ENCODE peak calls at places on chromosomes 13 and 19, in eight cellular contexts. Q, N, I, V, X, S, P and Y are unnamed samples.

GRCh38 chr13:99062593-99062992 is 84.7 kb upstream of the DOCK9 start:
- DNase-seq in V (peak), Q (no peak), I (no peak), P (peak), X (no peak), S (no peak), N (peak), Y (no peak)

GRCh38 chr13:46748300-46748699 is 48.7 kb downstream of the ESD start:
- DNase-seq in X (no peak), N (no peak), Q (no peak), P (no peak), V (no peak), S (no peak), I (no peak), Y (no peak)

GRCh38 chr19:35612559-35613321 is at the start of gene HAUS5:
- DNase-seq in S (peak), X (peak), I (peak), Q (peak), P (peak), V (peak), N (peak), Y (peak)

GRCh38 chr13:81639984-81640582 is 1299.2 kb upstream of the SPRY2 start:
- DNase-seq in N (no peak), S (no peak), X (no peak), P (no peak), V (no peak), Q (no peak), I (peak), Y (no peak)

GRCh38 chr19:56668676-56669075 is 2.9 kb downstream of the ZNF835 start:
- DNase-seq in S (no peak), V (no peak), N (no peak), X (no peak), P (no peak), Q (no peak), I (no peak), Y (no peak)

GRCh38 chr13:113491418-113491883 is 940 bp upstream of the DCUN1D2 start:
- DNase-seq in N (peak), X (peak), Q (peak), I (peak), V (no peak), S (no peak), P (no peak), Y (no peak)

GRCh38 chr19:55113570-55114039 is 3.8 kb downstream of the PPP1R12C start:
- DNase-seq in N (peak), P (peak), S (peak), X (no peak), Q (peak), I (peak), V (peak), Y (peak)

GRCh38 chr13:26132756-26133155 is 80.9 kb upstream of the SHISA2 start:
- DNase-seq in S (no peak), V (no peak), Q (no peak), X (no peak), P (no peak), N (no peak), I (no peak), Y (no peak)

GRCh38 chr13:39840201-39840600 is 184.7 kb downstream of the COG6 start:
- DNase-seq in X (no peak), P (no peak), V (no peak), N (no peak), S (peak), I (no peak), Q (no peak), Y (no peak)

GRCh38 chr19:42199440-42200115 is 17.9 kb downstream of the DEDD2 start:
- DNase-seq in S (no peak), P (no peak), Q (peak), V (no peak), I (no peak), X (peak), N (no peak), Y (no peak)

GRCh38 chr19:624433-625109 is 8.8 kb downstream of the POLRMT start:
- DNase-seq in V (no peak), S (no peak), Q (no peak), X (no peak), N (no peak), I (no peak), P (no peak), Y (no peak)

GRCh38 chr13:83738407-83738806 is 143.9 kb downstream of the SLITRK1 start:
- DNase-seq in V (no peak), P (no peak), Q (no peak), S (no peak), I (no peak), N (no peak), X (no peak), Y (no peak)

GRCh38 chr13:23496255-23496654 is 62.8 kb upstream of the SACS start:
- DNase-seq in Q (no peak), I (no peak), S (no peak), P (no peak), N (no peak), V (no peak), X (no peak), Y (no peak)

GRCh38 chr19:58558066-58558622 is at the start of gene UBE2M:
- DNase-seq in P (no peak), S (peak), N (peak), Q (peak), X (peak), V (peak), I (peak), Y (no peak)

GRCh38 chr19:32018014-32018413 is 327.4 kb upstream of the ZNF507 start:
- DNase-seq in P (no peak), N (peak), V (no peak), X (no peak), I (no peak), S (peak), Q (peak), Y (no peak)

GRCh38 chr13:51895906-51896888 is 34.4 kb downstream of the CCDC70 start:
- DNase-seq in Q (peak), X (peak), I (peak), S (peak), V (peak), P (peak), N (no peak), Y (no peak)

GRCh38 chr19:54535601-54536000 is 33.0 kb downstream of the LAIR2 start:
- DNase-seq in Q (no peak), P (no peak), I (no peak), S (no peak), X (no peak), V (no peak), N (no peak), Y (no peak)

GRCh38 chr13:50129065-50129922 is 114.0 kb downstream of the KCNRG start:
- DNase-seq in P (no peak), X (peak), V (no peak), S (peak), I (no peak), N (no peak), Q (no peak), Y (peak)

GRCh38 chr19:51188227-51188559 is 36.7 kb upstream of the CD33 start:
- DNase-seq in Q (no peak), S (no peak), X (no peak), N (no peak), I (no peak), V (no peak), P (no peak), Y (no peak)
- TF ChIP-seq POLR2A in Q (no peak), S (no peak), X (no peak), N (no peak), I (no peak), V (no peak), P (no peak), Y (no peak)

DNA sequence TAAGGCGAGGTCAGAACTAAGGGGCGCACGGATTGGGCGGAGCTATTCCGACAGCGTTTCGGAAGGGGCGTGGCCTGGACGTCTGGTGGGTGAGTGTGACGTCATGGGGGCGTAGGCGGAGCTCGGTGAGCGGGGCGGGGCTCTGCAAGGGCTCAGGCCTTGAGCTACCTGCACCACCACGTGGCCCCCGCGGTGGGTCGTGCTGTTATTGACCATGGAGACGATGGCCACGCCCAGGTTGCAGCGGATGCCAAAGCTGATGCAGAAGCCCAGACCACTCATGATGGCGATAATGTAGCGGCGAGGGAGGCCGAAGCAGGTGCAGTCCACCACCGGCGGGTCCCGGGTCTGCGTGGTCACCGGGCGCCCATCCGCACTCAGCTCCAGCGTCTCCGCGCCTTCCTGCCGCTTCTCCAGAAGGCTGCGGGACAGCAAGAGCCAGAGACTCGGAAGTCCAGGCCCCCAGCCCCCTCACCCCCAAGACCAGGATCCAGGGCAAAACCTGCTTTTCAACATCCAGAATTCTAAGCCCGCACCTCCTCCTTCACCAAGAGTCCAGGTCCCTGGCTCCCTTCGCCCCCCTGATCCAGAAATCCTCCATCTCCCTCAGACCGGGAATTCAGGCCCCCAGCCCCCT is 4.8 kb downstream of the SLC17A7 start:
- DNase-seq in P (no peak), V (no peak), N (no peak), X (no peak), Q (no peak), I (no peak), S (no peak), Y (no peak)
- H3K27ac ChIP-seq in P (no peak), V (no peak), N (no peak), X (no peak), Q (no peak), I (no peak), S (no peak), Y (no peak)

DNA sequence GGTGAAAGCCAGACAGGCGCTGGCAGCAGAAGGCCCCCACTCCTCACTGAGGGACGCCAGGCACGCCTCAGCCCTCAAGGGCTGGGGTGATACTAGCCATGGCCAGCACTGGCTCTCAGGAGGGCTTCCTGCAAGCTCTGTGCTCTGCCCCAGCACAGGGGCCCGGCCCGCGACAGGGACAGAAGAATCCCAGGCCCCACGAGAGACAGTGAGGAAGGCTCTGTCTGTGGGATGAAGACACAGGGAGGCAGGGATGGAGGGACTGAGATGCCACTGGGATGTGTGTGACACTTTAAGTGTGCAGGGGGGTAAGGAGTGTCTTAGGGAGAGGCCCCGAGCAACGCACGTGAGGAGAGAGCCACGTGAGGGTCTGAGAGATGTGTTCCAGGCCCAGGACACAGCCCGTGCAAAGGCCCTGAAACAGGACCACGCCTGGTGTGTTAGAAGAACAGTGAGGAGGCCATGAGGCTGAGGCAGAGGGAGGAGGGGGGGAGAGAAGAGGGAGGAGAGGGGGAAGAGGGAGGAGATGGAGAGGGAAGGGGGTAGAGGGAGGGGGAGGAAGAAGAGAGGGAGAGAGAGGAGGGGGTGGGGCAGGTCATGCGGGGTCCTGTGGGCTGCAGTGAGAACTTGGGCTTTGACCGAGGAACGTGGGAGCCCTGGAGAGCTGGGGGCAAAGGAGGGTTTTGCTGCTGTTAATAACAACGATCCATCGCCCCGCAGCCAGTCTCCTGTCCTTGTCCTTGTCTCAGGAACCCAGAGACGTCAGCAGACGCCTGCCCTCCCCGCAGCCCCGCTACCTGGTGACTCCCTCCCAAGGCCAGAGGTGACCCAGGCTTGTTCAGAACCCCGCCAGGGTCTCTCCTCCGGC is 7.2 kb downstream of the RPL36 start:
- DNase-seq in Q (no peak), P (no peak), S (no peak), V (no peak), N (no peak), X (peak), I (peak), Y (no peak)
- TF ChIP-seq POLR2A in Q (no peak), P (no peak), S (no peak), V (no peak), N (no peak), X (no peak), I (no peak), Y (no peak)

DNA sequence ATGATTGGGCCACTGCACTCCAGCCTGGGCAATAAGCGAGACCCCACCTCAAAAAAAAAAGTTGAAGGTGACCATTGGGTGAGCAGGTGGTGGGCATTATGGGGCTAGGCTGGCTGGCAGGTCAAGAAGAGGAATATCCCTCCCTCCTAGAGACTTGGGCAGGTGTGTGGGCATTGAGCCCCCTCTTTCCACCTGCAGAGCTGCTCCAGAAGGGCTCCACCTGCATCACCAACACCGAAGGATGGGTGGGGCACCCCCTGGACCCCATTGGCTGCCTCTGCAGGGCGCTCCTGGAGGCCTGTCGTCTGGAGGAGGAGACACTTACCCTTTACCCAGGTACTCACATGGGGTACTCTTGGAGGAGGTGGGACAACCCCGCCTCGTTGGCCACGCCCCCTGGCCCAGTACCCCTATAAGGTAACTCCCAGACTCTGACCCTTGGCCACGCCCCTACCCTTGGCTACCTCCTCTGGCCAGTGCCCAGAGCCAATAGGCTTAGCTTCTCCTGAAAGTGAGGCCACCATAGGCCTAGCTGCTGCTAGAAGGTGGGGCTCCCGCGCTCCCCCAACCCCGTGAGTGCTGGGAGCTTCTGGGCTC is 21.9 kb downstream of the ZSWIM4 start:
- DNase-seq in P (no peak), Q (peak), S (no peak), N (no peak), V (peak), X (peak), I (peak), Y (no peak)
- H3K27ac ChIP-seq in P (no peak), Q (peak), S (no peak), N (no peak), V (no peak), X (no peak), I (peak), Y (no peak)

DNA sequence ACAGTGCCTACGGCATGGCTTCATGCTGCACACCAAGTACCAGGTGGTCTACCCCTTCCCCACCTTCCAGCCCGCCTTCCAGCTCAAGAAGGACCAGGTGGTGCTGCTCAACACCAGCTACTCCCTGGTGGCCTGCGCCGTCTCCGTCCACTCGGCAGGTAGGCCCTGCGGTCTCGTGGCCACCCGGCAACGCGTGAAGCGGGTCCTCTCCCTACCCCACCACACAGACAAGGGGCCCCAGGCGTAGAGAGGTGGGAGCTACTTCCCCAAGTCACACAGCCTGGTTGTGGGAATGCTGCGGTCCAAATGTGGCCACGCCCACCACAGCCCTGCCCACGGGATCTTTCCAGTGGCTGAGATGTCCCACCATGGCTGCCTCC is 4.0 kb downstream of the DCAF15 start:
- DNase-seq in I (no peak), X (no peak), Q (no peak), V (no peak), N (no peak), S (no peak), P (no peak), Y (no peak)
- TF ChIP-seq POLR2A in I (no peak), X (no peak), Q (no peak), V (no peak), N (no peak), S (no peak), P (no peak), Y (no peak)